ENCODE peak calls at places on chromosomes 3 and 15, in nine cellular contexts. H is AG08396; B is activated CD4-positive, alpha-beta T cell treated with anti-CD3 and anti-CD28 coated beads, Interleukin-2, amount 50 U/mL, for 1 hour; A is activated T-cell treated with anti-CD3 and anti-CD28 coated beads, Interleukin-2, amount 50 U/mL, for 4 hours; G is Calu3; Y is substantia nigra; T is GM20000; Z is hepatic stellate cell; O is T-helper 9 cell. W is an unnamed sample.

GRCh38 chr15:71596672-71597071 is 213.7 kb upstream of the NR2E3 start:
- DNase-seq in H (peak; percentile 34), B (no peak), A (no peak), G (no peak), Y (no peak), T (no peak), Z (peak; percentile 11), O (no peak), W (no peak)

GRCh38 chr3:67045711-67046465 is 47.8 kb downstream of the KBTBD8 start:
- DNase-seq in H (no peak), B (no peak), A (no peak), G (no peak), Y (no peak), T (no peak), Z (no peak), O (no peak), W (no peak)

GRCh38 chr3:49415931-49416601 is 3.8 kb downstream of the TCTA start:
- DNase-seq in H (no peak), B (peak; percentile 63), A (peak; percentile 58), G (no peak), Y (no peak), T (peak; percentile 45), Z (no peak), O (peak; percentile 50), W (peak; percentile 94)

GRCh38 chr3:182682263-182683229 is 110.8 kb upstream of the ATP11B start:
- DNase-seq in H (peak; percentile 70), B (peak; percentile 41), A (peak; percentile 38), G (peak; percentile 89), Y (peak; percentile 4), T (peak; percentile 87), Z (peak; percentile 14), O (peak; percentile 29), W (peak; percentile 39)

GRCh38 chr15:20340931-20341661 is 200.5 kb downstream of the GOLGA6L6 start:
- DNase-seq in H (peak; percentile 39), B (peak; percentile 48), A (no peak), G (no peak), Y (no peak), T (peak; percentile 81), Z (peak; percentile 26), O (no peak), W (peak; percentile 40)

GRCh38 chr3:118977118-118977517 is 57.5 kb downstream of the IGSF11 start:
- DNase-seq in H (no peak), B (no peak), A (no peak), G (no peak), Y (no peak), T (no peak), Z (no peak), O (no peak), W (no peak)

GRCh38 chr3:55879901-55880331 is 392.8 kb upstream of the WNT5A start:
- DNase-seq in H (no peak), B (no peak), A (no peak), G (no peak), Y (no peak), T (no peak), Z (no peak), O (no peak), W (no peak)

GRCh38 chr3:37519661-37520060 is 342.0 kb upstream of the CTDSPL start:
- DNase-seq in H (no peak), B (no peak), A (no peak), G (no peak), Y (no peak), T (no peak), Z (no peak), O (no peak), W (no peak)

GRCh38 chr15:60002528-60003218 is 1.4 kb upstream of the FOXB1 start:
- DNase-seq in H (no peak), B (no peak), A (no peak), G (no peak), Y (no peak), T (peak; percentile 16), Z (no peak), O (no peak), W (no peak)

GRCh38 chr3:13133471-13133981 is 60.3 kb upstream of the IQSEC1 start:
- DNase-seq in H (no peak), B (no peak), A (no peak), G (no peak), Y (no peak), T (no peak), Z (no peak), O (no peak), W (no peak)

W was measured in trophoblast cell.